ENCODE peak calls at places on chromosomes 16 and 17, in six cellular contexts. J is heart right ventricle; S is CD4-positive, alpha-beta memory T cell; N is NCI-H1436; H is iris pigment epithelial cell; V is type B pancreatic cell. E is an unnamed sample.

GRCh38 chr16:354971-355441 is 2.5 kb upstream of the AXIN1 start:
- DNase-seq in N (no peak), V (no peak), S (peak), H (no peak), J (no peak), E (no peak)

GRCh38 chr17:50163846-50164696 is 1.7 kb upstream of the SGCA start:
- DNase-seq in V (no peak), S (no peak), H (no peak), N (no peak), J (peak), E (no peak)

GRCh38 chr17:63516910-63517824 is 6.0 kb upstream of the KCNH6 start:
- DNase-seq in S (no peak), V (no peak), J (no peak), H (peak), N (no peak), E (no peak)

GRCh38 chr17:77409282-77410161 is 268.8 kb downstream of the SEC14L1 start:
- DNase-seq in V (no peak), S (peak), J (peak), H (peak), N (no peak), E (no peak)

GRCh38 chr16:6317924-6318323 is 1014.7 kb upstream of the RBFOX1 start:
- DNase-seq in J (no peak), H (no peak), N (no peak), S (no peak), V (no peak), E (no peak)

GRCh38 chr16:2089676-2090480 is 42.1 kb downstream of the TSC2 start:
- DNase-seq in N (no peak), V (no peak), J (no peak), H (no peak), S (no peak), E (no peak)

GRCh38 chr16:90019201-90019542 is at the start of gene DBNDD1:
- DNase-seq in V (no peak), N (no peak), H (no peak), J (no peak), S (peak), E (no peak)

GRCh38 chr16:19130852-19131808 is 17.4 kb downstream of the ITPRIPL2 start:
- DNase-seq in H (peak), S (no peak), V (no peak), J (peak), N (no peak), E (no peak)

GRCh38 chr16:12201216-12201615 is 224.7 kb downstream of the SNX29 start:
- DNase-seq in H (peak), S (no peak), J (no peak), N (no peak), V (no peak), E (no peak)

GRCh38 chr16:14100825-14101224 is 29.7 kb downstream of the MRTFB start:
- DNase-seq in J (no peak), V (no peak), H (no peak), S (no peak), N (no peak), E (no peak)

GRCh38 chr16:28013392-28013791 is 50.1 kb downstream of the GSG1L start:
- DNase-seq in H (no peak), N (no peak), V (no peak), S (no peak), J (no peak), E (no peak)

GRCh38 chr16:6926762-6927161 is 405.9 kb upstream of the RBFOX1 start:
- DNase-seq in S (no peak), H (no peak), J (no peak), N (no peak), V (no peak), E (no peak)

GRCh38 chr17:49783051-49783715 is 5.3 kb upstream of the KAT7 start:
- DNase-seq in J (peak), N (peak), V (no peak), H (no peak), S (no peak), E (no peak)

GRCh38 chr16:66250686-66251405 is 115.6 kb upstream of the CDH5 start:
- DNase-seq in J (peak), S (no peak), H (peak), N (no peak), V (no peak), E (no peak)

GRCh38 chr16:8678068-8678927 is 3.9 kb downstream of the ABAT start:
- DNase-seq in V (no peak), H (peak), N (no peak), S (no peak), J (no peak), E (no peak)

GRCh38 chr17:47987240-47987835 is 16.4 kb downstream of the CDK5RAP3 start:
- DNase-seq in H (no peak), J (no peak), N (peak), V (no peak), S (no peak), E (peak)

GRCh38 chr16:11632455-11632921 is 35.8 kb upstream of the SNN start:
- DNase-seq in J (peak), N (no peak), H (peak), V (no peak), S (no peak), E (no peak)

GRCh38 chr17:73141411-73141810 is 23.4 kb upstream of the SSTR2 start:
- DNase-seq in H (no peak), S (no peak), N (no peak), J (no peak), V (no peak), E (no peak)

GRCh38 chr17:17151962-17152361 is 54.2 kb downstream of the PLD6 start:
- DNase-seq in J (peak), S (no peak), N (no peak), V (no peak), H (peak), E (no peak)

GRCh38 chr16:11346700-11347319 is 1.6 kb downstream of the RMI2 start:
- DNase-seq in H (no peak), N (no peak), J (no peak), S (no peak), V (no peak), E (no peak)